ENCODE peak calls at places on chromosomes 4 and X, in four cellular contexts. U is IMR-90, H is K562, O is A549. M is an unnamed sample.

GRCh38 chr4:3045500-3045850 is 28.9 kb downstream of the HTT-AS start:
- DNase-seq in U (peak; percentile 74), H (peak; percentile 49), O (no peak), M (no peak)

GRCh38 chr4:15729910-15730533 is 27.2 kb downstream of the BST1 start:
- DNase-seq in U (peak; percentile 53), H (peak; percentile 52), O (peak; percentile 27), M (peak; percentile 45)

GRCh38 chr4:150366487-150366999 is 215.4 kb upstream of the MAB21L2 start:
- DNase-seq in U (no peak), H (no peak), O (no peak), M (no peak)

GRCh38 chr4:41602113-41602512 is 64.2 kb downstream of the LIMCH1 start:
- DNase-seq in U (no peak), H (no peak), O (no peak), M (no peak)

GRCh38 chr4:33255094-33255493 is 2534.9 kb downstream of the PCDH7 start:
- DNase-seq in U (no peak), H (no peak), O (no peak), M (no peak)

GRCh38 chr4:10182446-10183424 is 66.1 kb upstream of the WDR1 start:
- DNase-seq in U (no peak), H (peak; percentile 74), O (no peak), M (no peak)

GRCh38 chr4:10080874-10081606 is 35.6 kb downstream of the WDR1 start:
- DNase-seq in U (no peak), H (no peak), O (no peak), M (no peak)

GRCh38 chrX:153948002-153948466 is 3.6 kb upstream of the RENBP start:
- DNase-seq in U (no peak), H (no peak), O (no peak), M (peak; percentile 45)

GRCh38 chr4:7388627-7389026 is 46.1 kb downstream of the PSAPL1 start:
- DNase-seq in U (no peak), H (no peak), O (no peak), M (no peak)

GRCh38 chrX:16484338-16484737 is 165.6 kb upstream of the S100G start:
- DNase-seq in U (peak; percentile 97), H (no peak), O (no peak), M (no peak)

GRCh38 chr4:131113273-131113672 is 2017.3 kb downstream of the C4orf33 start:
- DNase-seq in U (no peak), H (no peak), O (no peak), M (no peak)

GRCh38 chr4:60962286-60962685 is 237.8 kb upstream of the ADGRL3 start:
- DNase-seq in U (no peak), H (no peak), O (no peak), M (no peak)

GRCh38 chrX:31070057-31070468 is 1.8 kb downstream of the FTHL17 start:
- DNase-seq in U (no peak), H (no peak), O (no peak), M (no peak)

GRCh38 chr4:112340048-112340447 is 42.9 kb downstream of the ALPK1 start:
- DNase-seq in U (no peak), H (no peak), O (no peak), M (no peak)

GRCh38 chr4:80507077-80507476 is 171.5 kb downstream of the CFAP299 start:
- DNase-seq in U (no peak), H (peak; percentile 65), O (no peak), M (no peak)

GRCh38 chr4:57156242-57156990 is 46.2 kb upstream of the IGFBP7 start:
- DNase-seq in U (peak; percentile 41), H (no peak), O (no peak), M (no peak)

DNA sequence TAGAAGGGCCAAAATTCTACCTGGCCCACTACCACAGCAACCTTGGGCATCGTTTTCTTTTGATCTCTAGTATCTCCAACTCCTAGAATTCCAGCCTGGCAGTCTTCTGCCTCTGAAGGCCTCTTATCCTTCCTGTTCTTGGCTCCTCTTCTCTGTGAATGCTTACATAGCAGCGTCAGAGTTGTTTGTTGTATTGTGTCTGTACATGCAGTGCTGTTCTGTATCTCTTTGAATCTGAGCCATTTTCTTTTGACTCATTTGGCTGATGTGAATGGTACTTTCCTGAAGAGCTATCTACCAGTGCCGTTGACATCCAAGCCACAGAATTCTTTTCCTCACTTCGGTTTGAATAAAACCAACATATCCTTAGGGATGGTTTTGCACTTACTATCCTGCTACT is 79.2 kb downstream of the TMEM164 start:
- DNase-seq in U (peak; percentile 93), H (no peak), O (no peak), M (no peak)
- TF ChIP-seq MAZ in U (no peak), H (no peak), O (no peak), M (no peak)

DNA sequence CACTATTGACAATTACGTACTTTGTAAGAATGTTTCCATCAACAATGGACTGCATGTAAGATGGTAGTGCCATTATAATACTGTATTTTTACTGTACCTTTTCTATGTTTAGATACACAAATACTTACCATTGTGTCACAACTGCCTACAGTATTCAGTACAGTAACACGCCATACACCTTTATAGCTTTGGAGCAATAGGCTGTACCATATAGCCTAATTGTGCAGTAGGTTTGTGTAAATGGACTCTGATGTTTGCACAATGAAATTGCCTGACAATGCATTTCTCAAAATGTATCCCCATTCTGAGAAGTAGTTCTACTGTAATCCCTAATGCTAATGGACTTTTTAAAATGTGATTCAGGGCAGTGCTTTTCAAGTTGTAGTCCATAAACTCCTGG is 106.6 kb downstream of the FHDC1 start:
- DNase-seq in U (no peak), H (no peak), O (no peak), M (no peak)
- TF ChIP-seq MAZ in U (no peak), H (no peak), O (no peak), M (no peak)

GRCh38 chr4:27711041-27711440 is 850.4 kb downstream of the STIM2 start:
- DNase-seq in U (no peak), H (no peak), O (no peak), M (no peak)
- TF ChIP-seq MAZ in U (no peak), H (no peak), O (no peak), M (no peak)

GRCh38 chr4:173014113-173014558 is 154.5 kb upstream of the GALNT7 start:
- DNase-seq in U (peak; percentile 85), H (peak; percentile 39), O (peak; percentile 50), M (no peak)
- TF ChIP-seq MAZ in U (no peak), H (no peak), O (no peak), M (no peak)

DNA sequence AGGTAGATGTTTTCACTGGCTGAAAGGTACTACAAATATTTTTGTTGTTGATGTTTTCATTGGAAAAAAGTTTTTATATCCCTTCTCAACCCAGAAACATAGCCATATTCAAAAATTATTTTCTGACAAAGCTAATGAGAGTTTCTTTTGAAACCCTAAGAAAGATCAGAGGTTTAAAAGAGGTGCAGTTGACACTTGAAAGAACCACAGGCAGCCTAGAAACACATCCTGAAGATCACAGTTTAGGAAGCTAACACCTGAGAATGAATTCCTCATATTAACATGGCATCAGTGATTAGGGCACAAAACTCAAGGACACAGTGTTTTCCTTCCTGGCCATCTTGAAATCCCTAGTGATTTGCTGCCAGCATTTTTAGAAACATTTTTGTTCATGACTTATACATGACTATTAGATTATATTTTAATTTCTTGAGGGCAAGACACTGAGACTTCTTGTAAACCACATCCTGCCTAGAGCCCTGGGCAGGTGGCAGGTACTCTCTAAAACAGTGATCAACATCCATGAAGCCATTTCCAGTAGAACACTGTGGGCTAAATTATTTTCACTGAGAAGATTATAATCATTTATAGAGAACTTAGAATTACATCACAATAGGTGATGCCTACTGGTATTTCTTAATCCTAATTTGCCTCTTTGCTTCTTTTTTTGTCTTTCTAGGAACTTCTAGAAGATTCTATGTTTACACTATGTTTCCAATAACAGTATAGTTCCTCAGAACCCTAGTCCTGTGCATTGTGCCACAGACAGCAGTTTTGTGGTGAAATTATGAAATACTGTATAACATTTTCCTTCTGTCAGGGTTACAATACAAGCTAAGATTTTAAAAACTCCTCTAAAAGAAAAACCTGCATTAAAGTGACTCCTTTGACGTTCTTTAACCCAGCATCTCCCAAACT is 79.9 kb downstream of the ARSJ start:
- DNase-seq in U (no peak), H (no peak), O (no peak), M (no peak)
- TF ChIP-seq MAZ in U (no peak), H (no peak), O (no peak), M (no peak)

GRCh38 chr4:123361195-123361861 is 35.3 kb upstream of the SPRY1 start:
- DNase-seq in U (peak; percentile 94), H (peak; percentile 75), O (no peak), M (no peak)
- TF ChIP-seq MAZ in U (no peak), H (no peak), O (no peak), M (no peak)

M was measured in HepG2.